ENCODE peak calls at places on chromosomes 7 and 10, in seven cellular contexts. D is activated naive CD4-positive, alpha-beta T cell treated with anti-CD3 and anti-CD28 coated beads for 36 hours; I is HCEC 1CT; Y is colonic mucosa; T is astrocyte of the spinal cord; E is stimulated activated CD8-positive, alpha-beta memory T cell treated with anti-CD3 and anti-CD28 coated beads, Interleukin-15, amount 100 ng/mL, for 24 hours; X is NCI-H1694. B is an unnamed sample.

GRCh38 chr10:70893227-70894006 is 5.1 kb upstream of the PCBD1 start:
- DNase-seq in D (peak; percentile 29), I (no peak), Y (no peak), T (no peak), E (no peak), X (no peak), B (no peak)

GRCh38 chr7:26919906-26920530 is 55.6 kb upstream of the SKAP2 start:
- DNase-seq in D (no peak), I (no peak), Y (no peak), T (no peak), E (no peak), X (no peak), B (no peak)

GRCh38 chr7:96833701-96834453 is 124.2 kb upstream of the SEM1 start:
- DNase-seq in D (no peak), I (no peak), Y (no peak), T (peak; percentile 41), E (no peak), X (no peak), B (no peak)

GRCh38 chr7:55018361-55019328 is at the start of gene EGFR:
- DNase-seq in D (no peak), I (peak; percentile 82), Y (peak; percentile 89), T (peak; percentile 83), E (no peak), X (no peak), B (peak; percentile 72)

GRCh38 chr10:125113661-125114388 is 46.5 kb downstream of the CTBP2 start:
- DNase-seq in D (no peak), I (no peak), Y (no peak), T (peak; percentile 79), E (no peak), X (no peak), B (no peak)

GRCh38 chr7:148156248-148156647 is 434.3 kb upstream of the C7orf33 start:
- DNase-seq in D (no peak), I (no peak), Y (no peak), T (peak; percentile 33), E (no peak), X (no peak), B (no peak)

GRCh38 chr7:29179110-29179509 is 15.5 kb upstream of the CHN2 start:
- DNase-seq in D (no peak), I (no peak), Y (no peak), T (no peak), E (no peak), X (no peak), B (no peak)

GRCh38 chr10:69458426-69459100 is 7.3 kb downstream of the TSPAN15 start:
- DNase-seq in D (no peak), I (no peak), Y (peak; percentile 93), T (no peak), E (no peak), X (no peak), B (no peak)

B was measured in gastrocnemius medialis.